ENCODE peak calls at places on chromosomes 2 and 18, in six cellular contexts. T, E, O, J, B and H are unnamed samples.

GRCh38 chr2:187499941-187500532 is 52.0 kb upstream of the CALCRL start:
- DNase-seq in O (peak), E (peak), T (peak), B (peak), J (peak), H (peak)

GRCh38 chr2:20182241-20182931 is 42.5 kb downstream of the SDC1 start:
- DNase-seq in B (no peak), E (no peak), T (no peak), J (peak), O (no peak), H (no peak)

GRCh38 chr2:151258121-151258520 is 3.5 kb downstream of the RBM43 start:
- DNase-seq in T (no peak), J (no peak), O (peak), B (no peak), E (peak), H (no peak)

GRCh38 chr2:177433402-177433801 is 40.8 kb downstream of the AGPS start:
- DNase-seq in B (no peak), O (no peak), E (no peak), J (no peak), T (no peak), H (no peak)

GRCh38 chr18:11052800-11053199 is 96.6 kb downstream of the PIEZO2 start:
- DNase-seq in E (no peak), B (no peak), T (no peak), O (no peak), J (no peak), H (no peak)

GRCh38 chr2:8452979-8453903 is 228.6 kb upstream of the ID2 start:
- DNase-seq in E (no peak), B (no peak), O (no peak), J (no peak), T (no peak), H (no peak)

GRCh38 chr2:70140978-70141753 is 49.7 kb downstream of the C2orf42 start:
- DNase-seq in B (no peak), E (no peak), T (peak), O (no peak), J (peak), H (no peak)

GRCh38 chr18:3916082-3916481 is 466.1 kb downstream of the TGIF1 start:
- DNase-seq in E (no peak), O (no peak), J (no peak), T (no peak), B (no peak), H (no peak)

GRCh38 chr2:133420748-133421147 is 147.5 kb downstream of the NCKAP5 start:
- DNase-seq in B (no peak), J (no peak), O (no peak), E (no peak), T (no peak), H (no peak)

GRCh38 chr2:40106061-40106460 is 327.0 kb upstream of the THUMPD2 start:
- DNase-seq in T (no peak), E (no peak), O (no peak), J (no peak), B (no peak), H (no peak)

DNA sequence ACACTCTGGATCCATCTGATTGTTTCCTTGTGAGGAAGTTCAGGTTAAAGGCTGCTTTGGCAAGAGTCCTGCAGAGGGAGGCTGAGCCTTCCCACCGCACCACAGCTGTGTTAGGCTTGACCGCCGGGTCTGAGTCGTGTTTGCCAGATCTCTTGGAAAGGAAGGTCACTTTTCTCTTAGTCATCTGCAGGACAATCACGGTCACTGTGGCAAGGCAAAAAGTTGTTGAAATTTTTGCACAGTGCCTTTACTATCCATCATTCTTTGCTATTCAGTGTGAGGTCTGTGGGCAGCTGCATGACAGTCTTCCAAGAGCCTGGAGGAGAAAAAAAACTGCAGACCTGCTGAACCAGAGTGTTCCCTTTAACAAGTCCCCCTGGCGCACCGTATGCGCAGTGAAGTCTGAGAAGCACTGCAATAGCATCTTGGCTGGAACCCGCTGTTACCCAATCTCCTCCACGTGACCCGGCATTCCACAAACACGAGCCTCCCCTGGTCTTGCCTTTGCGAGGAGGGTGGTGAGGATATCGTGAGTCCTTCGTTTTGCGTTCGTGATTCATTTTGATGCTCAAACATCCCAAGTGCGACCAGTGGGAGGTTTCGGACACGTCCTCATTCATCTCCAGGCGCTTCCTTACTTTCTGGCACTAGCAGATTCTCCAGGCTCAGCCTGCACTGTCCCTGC is 23.0 kb downstream of the BIN1 start:
- DNase-seq in O (peak), T (no peak), J (peak), B (no peak), E (peak), H (no peak)
- TF ChIP-seq CTCF in O (no peak), T (no peak), J (no peak), B (peak), E (no peak), H (no peak)

GRCh38 chr2:67650292-67651133 is 253.4 kb downstream of the ETAA1 start:
- DNase-seq in J (peak), T (peak), B (peak), E (peak), O (peak), H (peak)
- TF ChIP-seq CTCF in J (peak), T (peak), B (peak), E (peak), O (peak), H (peak)

GRCh38 chr18:75160315-75160714 is 48.6 kb downstream of the PTGR3 start:
- DNase-seq in O (no peak), E (no peak), J (no peak), T (no peak), B (no peak), H (no peak)
- TF ChIP-seq CTCF in O (no peak), E (no peak), J (no peak), T (no peak), B (no peak), H (no peak)

DNA sequence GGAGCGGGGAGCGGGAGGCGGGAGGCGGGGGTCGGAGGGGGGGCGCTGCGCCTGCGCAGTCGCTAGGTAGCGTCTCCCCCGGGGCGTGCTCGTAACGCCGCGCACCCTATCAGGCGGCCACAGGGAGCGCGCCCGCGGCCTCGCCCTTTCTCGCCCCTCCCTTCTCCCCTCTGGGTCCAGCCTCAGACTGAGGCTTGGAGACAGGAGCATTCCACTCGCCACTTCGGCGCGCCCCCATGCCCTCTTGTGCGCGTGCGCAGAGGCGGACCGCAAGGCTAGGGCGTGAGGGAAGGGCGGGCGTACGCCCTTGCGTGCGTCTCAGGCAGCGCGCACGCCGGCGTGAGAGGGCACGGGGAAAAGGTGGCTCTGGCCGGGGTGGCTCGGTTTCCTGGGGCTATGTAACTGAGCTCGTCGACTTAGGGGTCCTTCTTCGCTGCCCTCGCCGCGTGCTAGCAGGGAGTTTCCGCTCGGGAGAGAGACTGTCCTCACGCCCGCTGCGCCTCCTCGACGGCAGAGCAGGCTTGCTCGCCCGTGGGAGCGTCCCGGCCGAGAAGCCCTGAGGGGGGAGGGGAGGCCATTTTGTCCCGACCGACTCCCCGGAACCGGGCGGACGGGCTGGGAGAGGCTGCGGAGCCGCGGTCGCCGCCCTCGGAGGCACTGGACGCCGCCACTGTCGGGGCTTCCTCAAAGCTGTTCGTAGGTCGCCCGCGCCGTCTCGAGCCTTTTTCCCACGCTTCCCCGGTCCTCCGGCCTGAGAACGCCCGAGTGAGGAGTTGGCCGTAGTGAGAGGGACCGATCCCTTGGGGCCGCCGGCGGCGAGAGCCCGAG is at the start of gene RAB10:
- DNase-seq in J (peak), E (peak), B (peak), O (peak), T (peak), H (peak)
- TF ChIP-seq CTCF in J (no peak), E (no peak), B (no peak), O (no peak), T (no peak), H (no peak)